ENCODE peak calls at places on chromosomes 4 and X, in seven cellular contexts. One of them, this sample, is unnamed.

GRCh38 chrX:149370097-149370496 is 135.0 kb downstream of the IDS start:
- DNase-seq in K562: no peak
- DNase-seq in WTC11: no peak
- DNase-seq in HCT116: no peak
- DNase-seq in H1: no peak
- DNase-seq in HepG2: no peak
- DNase-seq in GM12878: no peak
- DNase-seq in this sample: no peak

GRCh38 chrX:70970482-70970999 is 39.6 kb upstream of the SLC7A3 start:
- DNase-seq in K562: peak; percentile 12
- DNase-seq in WTC11: no peak
- DNase-seq in HCT116: no peak
- DNase-seq in H1: no peak
- DNase-seq in HepG2: peak; percentile 4
- DNase-seq in GM12878: no peak
- DNase-seq in this sample: peak; percentile 23

GRCh38 chrX:47563801-47564315 is 2.9 kb downstream of the ARAF start:
- DNase-seq in K562: no peak
- DNase-seq in WTC11: no peak
- DNase-seq in HCT116: no peak
- DNase-seq in H1: no peak
- DNase-seq in HepG2: no peak
- DNase-seq in GM12878: no peak
- DNase-seq in this sample: no peak

GRCh38 chrX:53447441-53447840 is 13.3 kb upstream of the HSD17B10 start:
- DNase-seq in K562: no peak
- DNase-seq in WTC11: no peak
- DNase-seq in HCT116: no peak
- DNase-seq in H1: no peak
- DNase-seq in HepG2: no peak
- DNase-seq in GM12878: no peak
- DNase-seq in this sample: no peak

GRCh38 chr4:56477192-56477706 is 9.8 kb downstream of the SRP72 start:
- DNase-seq in K562: no peak
- DNase-seq in WTC11: no peak
- DNase-seq in HCT116: no peak
- DNase-seq in H1: no peak
- DNase-seq in HepG2: no peak
- DNase-seq in GM12878: no peak
- DNase-seq in this sample: no peak

GRCh38 chr4:3766791-3767561 is 791 bp downstream of the ADRA2C start:
- DNase-seq in K562: no peak
- DNase-seq in WTC11: peak; percentile 81
- DNase-seq in HCT116: no peak
- DNase-seq in H1: peak; percentile 85
- DNase-seq in HepG2: no peak
- DNase-seq in GM12878: no peak
- DNase-seq in this sample: no peak

GRCh38 chr4:139558235-139559094 is 2.4 kb upstream of the SETD7 start:
- DNase-seq in K562: no peak
- DNase-seq in WTC11: no peak
- DNase-seq in HCT116: no peak
- DNase-seq in H1: no peak
- DNase-seq in HepG2: no peak
- DNase-seq in GM12878: no peak
- DNase-seq in this sample: no peak

GRCh38 chr4:38040619-38041018 is 80.4 kb downstream of the PTTG2 start:
- DNase-seq in K562: no peak
- DNase-seq in WTC11: no peak
- DNase-seq in HCT116: no peak
- DNase-seq in H1: no peak
- DNase-seq in HepG2: peak; percentile 50
- DNase-seq in GM12878: no peak
- DNase-seq in this sample: no peak

GRCh38 chr4:76585897-76586360 is 150.9 kb downstream of the SHROOM3 start:
- DNase-seq in K562: no peak
- DNase-seq in WTC11: peak; percentile 91
- DNase-seq in HCT116: peak; percentile 81
- DNase-seq in H1: peak; percentile 87
- DNase-seq in HepG2: peak; percentile 7
- DNase-seq in GM12878: no peak
- DNase-seq in this sample: peak; percentile 65

GRCh38 chr4:152094851-152095700 is 334.3 kb upstream of the GATB start:
- DNase-seq in K562: no peak
- DNase-seq in WTC11: no peak
- DNase-seq in HCT116: no peak
- DNase-seq in H1: no peak
- DNase-seq in HepG2: no peak
- DNase-seq in GM12878: no peak
- DNase-seq in this sample: no peak

GRCh38 chrX:154542723-154543424 is 3.8 kb downstream of the G6PD start:
- DNase-seq in K562: no peak
- DNase-seq in WTC11: no peak
- DNase-seq in HCT116: no peak
- DNase-seq in H1: no peak
- DNase-seq in HepG2: peak; percentile 42
- DNase-seq in GM12878: no peak
- DNase-seq in this sample: no peak

GRCh38 chr4:3054169-3054759 is 20.1 kb downstream of the HTT-AS start:
- DNase-seq in K562: no peak
- DNase-seq in WTC11: no peak
- DNase-seq in HCT116: peak; percentile 4
- DNase-seq in H1: no peak
- DNase-seq in HepG2: no peak
- DNase-seq in GM12878: no peak
- DNase-seq in this sample: no peak

GRCh38 chrX:103773445-103773844 is 3.2 kb upstream of the PLP1 start:
- DNase-seq in K562: no peak
- DNase-seq in WTC11: no peak
- DNase-seq in HCT116: no peak
- DNase-seq in H1: no peak
- DNase-seq in HepG2: no peak
- DNase-seq in GM12878: no peak
- DNase-seq in this sample: no peak

GRCh38 chrX:27444093-27444908 is 18.8 kb downstream of the PPP4R3C start:
- DNase-seq in K562: no peak
- DNase-seq in WTC11: no peak
- DNase-seq in HCT116: no peak
- DNase-seq in H1: no peak
- DNase-seq in HepG2: peak; percentile 14
- DNase-seq in GM12878: no peak
- DNase-seq in this sample: no peak

GRCh38 chr4:39932776-39933402 is 44.8 kb downstream of the PDS5A start:
- DNase-seq in K562: no peak
- DNase-seq in WTC11: no peak
- DNase-seq in HCT116: no peak
- DNase-seq in H1: no peak
- DNase-seq in HepG2: no peak
- DNase-seq in GM12878: no peak
- DNase-seq in this sample: no peak

GRCh38 chrX:66163849-66164401 is at the start of gene HEPH:
- DNase-seq in K562: peak; percentile 54
- DNase-seq in WTC11: peak; percentile 12
- DNase-seq in HCT116: no peak
- DNase-seq in H1: peak; percentile 41
- DNase-seq in HepG2: no peak
- DNase-seq in GM12878: peak; percentile 12
- DNase-seq in this sample: no peak

GRCh38 chrX:129686422-129686948 is 31.7 kb upstream of the APLN start:
- DNase-seq in K562: no peak
- DNase-seq in WTC11: no peak
- DNase-seq in HCT116: no peak
- DNase-seq in H1: no peak
- DNase-seq in HepG2: no peak
- DNase-seq in GM12878: no peak
- DNase-seq in this sample: no peak

GRCh38 chrX:1511829-1512228 is 25.2 kb downstream of the P2RY8 start:
- DNase-seq in K562: no peak
- DNase-seq in WTC11: no peak
- DNase-seq in HCT116: no peak
- DNase-seq in H1: no peak
- DNase-seq in HepG2: no peak
- DNase-seq in GM12878: no peak
- DNase-seq in this sample: no peak

GRCh38 chr4:52368895-52369294 is 290.2 kb downstream of the USP46 start:
- DNase-seq in K562: no peak
- DNase-seq in WTC11: no peak
- DNase-seq in HCT116: no peak
- DNase-seq in H1: no peak
- DNase-seq in HepG2: peak; percentile 91
- DNase-seq in GM12878: no peak
- DNase-seq in this sample: no peak

GRCh38 chr4:1207603-1208265 is 35.4 kb upstream of the SPON2 start:
- DNase-seq in K562: no peak
- DNase-seq in WTC11: peak; percentile 11
- DNase-seq in HCT116: no peak
- DNase-seq in H1: peak; percentile 45
- DNase-seq in HepG2: no peak
- DNase-seq in GM12878: no peak
- DNase-seq in this sample: no peak

GRCh38 chrX:40152706-40153334 is 55.1 kb upstream of the BCOR start:
- DNase-seq in K562: no peak
- DNase-seq in WTC11: no peak
- DNase-seq in HCT116: no peak
- DNase-seq in H1: no peak
- DNase-seq in HepG2: no peak
- DNase-seq in GM12878: no peak
- DNase-seq in this sample: no peak

GRCh38 chr4:77196866-77197265 is 39.9 kb downstream of the CCNG2 start:
- DNase-seq in K562: no peak
- DNase-seq in WTC11: no peak
- DNase-seq in HCT116: no peak
- DNase-seq in H1: no peak
- DNase-seq in HepG2: no peak
- DNase-seq in GM12878: peak; percentile 28
- DNase-seq in this sample: no peak

GRCh38 chr4:139783761-139784484 is 118.3 kb downstream of the MGST2 start:
- DNase-seq in K562: no peak
- DNase-seq in WTC11: no peak
- DNase-seq in HCT116: no peak
- DNase-seq in H1: no peak
- DNase-seq in HepG2: peak; percentile 53
- DNase-seq in GM12878: no peak
- DNase-seq in this sample: no peak

GRCh38 chr4:180436366-180436765 is 1806.8 kb upstream of the TENM3 start:
- DNase-seq in K562: no peak
- DNase-seq in WTC11: no peak
- DNase-seq in HCT116: no peak
- DNase-seq in H1: no peak
- DNase-seq in HepG2: no peak
- DNase-seq in GM12878: no peak
- DNase-seq in this sample: no peak

GRCh38 chr4:55947912-55948725 is 626 bp upstream of the CEP135 start:
- DNase-seq in K562: peak; percentile 14
- DNase-seq in WTC11: no peak
- DNase-seq in HCT116: peak; percentile 28
- DNase-seq in H1: no peak
- DNase-seq in HepG2: peak; percentile 36
- DNase-seq in GM12878: peak; percentile 59
- DNase-seq in this sample: no peak

GRCh38 chr4:39362827-39363226 is 3.3 kb downstream of the RFC1 start:
- DNase-seq in K562: no peak
- DNase-seq in WTC11: no peak
- DNase-seq in HCT116: no peak
- DNase-seq in H1: no peak
- DNase-seq in HepG2: no peak
- DNase-seq in GM12878: no peak
- DNase-seq in this sample: no peak

GRCh38 chrX:139974496-139974895 is 9.2 kb upstream of the CXorf66 start:
- DNase-seq in K562: no peak
- DNase-seq in WTC11: no peak
- DNase-seq in HCT116: no peak
- DNase-seq in H1: no peak
- DNase-seq in HepG2: no peak
- DNase-seq in GM12878: no peak
- DNase-seq in this sample: no peak

GRCh38 chr4:145216532-145216931 is 36.1 kb upstream of the OTUD4 start:
- DNase-seq in K562: no peak
- DNase-seq in WTC11: no peak
- DNase-seq in HCT116: peak; percentile 24
- DNase-seq in H1: no peak
- DNase-seq in HepG2: no peak
- DNase-seq in GM12878: no peak
- DNase-seq in this sample: no peak
- TF ChIP-seq SP1 in K562: no peak
- TF ChIP-seq SP1 in WTC11: no peak
- TF ChIP-seq SP1 in HCT116: no peak
- TF ChIP-seq SP1 in H1: no peak
- TF ChIP-seq SP1 in HepG2: no peak
- TF ChIP-seq SP1 in GM12878: no peak
- TF ChIP-seq SP1 in this sample: no peak

GRCh38 chrX:132114607-132115006 is 13.2 kb downstream of the FRMD7 start:
- DNase-seq in K562: no peak
- DNase-seq in WTC11: no peak
- DNase-seq in HCT116: no peak
- DNase-seq in H1: no peak
- DNase-seq in HepG2: no peak
- DNase-seq in GM12878: no peak
- DNase-seq in this sample: no peak
- TF ChIP-seq SP1 in K562: no peak
- TF ChIP-seq SP1 in WTC11: no peak
- TF ChIP-seq SP1 in HCT116: no peak
- TF ChIP-seq SP1 in H1: no peak
- TF ChIP-seq SP1 in HepG2: no peak
- TF ChIP-seq SP1 in GM12878: no peak
- TF ChIP-seq SP1 in this sample: no peak

GRCh38 chr4:26298198-26298950 is 22.4 kb upstream of the RBPJ start:
- DNase-seq in K562: no peak
- DNase-seq in WTC11: no peak
- DNase-seq in HCT116: no peak
- DNase-seq in H1: no peak
- DNase-seq in HepG2: no peak
- DNase-seq in GM12878: no peak
- DNase-seq in this sample: no peak
- TF ChIP-seq SP1 in K562: no peak
- TF ChIP-seq SP1 in WTC11: no peak
- TF ChIP-seq SP1 in HCT116: no peak
- TF ChIP-seq SP1 in H1: no peak
- TF ChIP-seq SP1 in HepG2: no peak
- TF ChIP-seq SP1 in GM12878: no peak
- TF ChIP-seq SP1 in this sample: no peak

GRCh38 chr4:7237863-7238262 is 45.5 kb downstream of the SORCS2 start:
- DNase-seq in K562: no peak
- DNase-seq in WTC11: no peak
- DNase-seq in HCT116: no peak
- DNase-seq in H1: no peak
- DNase-seq in HepG2: no peak
- DNase-seq in GM12878: no peak
- DNase-seq in this sample: no peak
- TF ChIP-seq SP1 in K562: no peak
- TF ChIP-seq SP1 in WTC11: no peak
- TF ChIP-seq SP1 in HCT116: no peak
- TF ChIP-seq SP1 in H1: no peak
- TF ChIP-seq SP1 in HepG2: no peak
- TF ChIP-seq SP1 in GM12878: no peak
- TF ChIP-seq SP1 in this sample: no peak

This sample was measured in HEK293T.